ENCODE peak calls at places on chromosomes 7 and 10, in seven cellular contexts. G is HCT116, Z is endothelial cell of umbilical vein, X is adrenal gland, M is spleen, K is lower leg skin, E is ovary. D is an unnamed sample.

GRCh38 chr10:47358457-47358856 is 10.3 kb downstream of the RBP3 start:
- DNase-seq in X (no peak), M (peak; percentile 42), Z (no peak), E (no peak), G (no peak), K (peak; percentile 69), D (no peak)

GRCh38 chr10:53314856-53315255 is 542.3 kb upstream of the MBL2 start:
- DNase-seq in M (no peak), E (no peak), Z (peak; percentile 95), K (no peak), G (no peak), X (no peak), D (peak; percentile 5)

GRCh38 chr10:36446873-36447272 is 678.5 kb upstream of the ANKRD30A start:
- DNase-seq in Z (peak; percentile 55), M (no peak), G (no peak), E (no peak), K (no peak), X (no peak), D (no peak)

GRCh38 chr10:74754397-74754796 is 72.0 kb upstream of the KAT6B start:
- DNase-seq in E (no peak), M (no peak), X (no peak), G (no peak), Z (no peak), K (peak; percentile 4), D (no peak)

GRCh38 chr10:104435822-104436221 is 82.2 kb downstream of the CFAP58 start:
- DNase-seq in K (no peak), X (no peak), M (no peak), G (no peak), Z (no peak), E (no peak), D (no peak)

GRCh38 chr7:92612501-92612900 is 22.3 kb upstream of the FAM133B start:
- DNase-seq in G (no peak), E (no peak), X (no peak), Z (no peak), M (no peak), K (no peak), D (no peak)

GRCh38 chr7:94294471-94295131 is 100.1 kb upstream of the COL1A2 start:
- DNase-seq in K (no peak), X (no peak), M (no peak), E (no peak), Z (no peak), G (no peak), D (no peak)

GRCh38 chr10:110220383-110220782 is 13.0 kb downstream of the MXI1 start:
- DNase-seq in M (no peak), X (peak; percentile 79), E (no peak), Z (no peak), G (no peak), K (no peak), D (no peak)

GRCh38 chr10:12420530-12421117 is 71.3 kb downstream of the CAMK1D start:
- DNase-seq in Z (no peak), M (no peak), K (no peak), E (no peak), X (no peak), G (no peak), D (no peak)

GRCh38 chr10:113007343-113007771 is 57.3 kb downstream of the TCF7L2 start:
- DNase-seq in Z (no peak), E (no peak), G (no peak), X (no peak), M (no peak), K (no peak), D (no peak)

GRCh38 chr7:22660732-22661131 is 66.3 kb upstream of the IL6 start:
- DNase-seq in M (no peak), X (no peak), G (no peak), E (no peak), Z (no peak), K (no peak), D (no peak)

GRCh38 chr7:17144313-17144712 is 154.1 kb upstream of the AHR start:
- DNase-seq in E (no peak), X (no peak), K (no peak), M (no peak), Z (peak; percentile 22), G (no peak), D (peak; percentile 29)

GRCh38 chr7:107744345-107744750 is 406 bp downstream of the CBLL1 start:
- DNase-seq in M (no peak), G (no peak), Z (no peak), X (no peak), E (no peak), K (no peak), D (no peak)

GRCh38 chr7:107746006-107746405 is 2.1 kb downstream of the CBLL1 start:
- DNase-seq in M (no peak), E (no peak), Z (peak; percentile 71), G (no peak), K (no peak), X (no peak), D (no peak)

GRCh38 chr7:107742678-107743566 is 1.0 kb upstream of the CBLL1 start:
- DNase-seq in K (peak; percentile 90), G (no peak), E (peak; percentile 17), X (peak; percentile 53), Z (no peak), M (peak; percentile 93), D (peak; percentile 38)

GRCh38 chr7:107743567-107744344 is at the start of gene CBLL1:
- DNase-seq in G (peak; percentile 87), M (peak; percentile 100), E (peak; percentile 97), Z (peak; percentile 98), X (peak; percentile 97), K (peak; percentile 99), D (peak; percentile 76)
- TF ChIP-seq POLR2A in G (peak; percentile 27), M (no peak), E (peak; percentile 73), Z (peak; percentile 2), X (no peak), K (no peak), D (peak; percentile 77)

DNA sequence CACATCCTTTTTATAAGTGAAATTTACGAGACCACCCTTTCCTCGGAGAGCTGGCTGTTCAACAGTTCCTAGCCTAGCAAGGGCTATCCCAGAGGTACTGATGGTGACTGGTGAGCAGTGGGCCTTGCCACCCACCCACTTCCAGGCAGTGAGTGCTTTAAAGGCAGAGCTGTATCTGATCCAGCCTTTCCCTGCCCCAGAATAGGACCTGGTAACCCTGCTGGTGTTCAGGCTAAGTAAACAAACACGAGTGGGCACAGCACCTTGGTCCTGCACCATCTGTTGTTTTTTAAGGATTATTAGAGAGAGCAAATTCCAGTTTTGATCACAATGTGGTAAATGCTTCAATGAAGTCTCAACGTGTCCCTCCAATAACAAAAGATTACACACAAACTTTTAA is 75.7 kb downstream of the COBL start:
- DNase-seq in E (no peak), G (no peak), X (no peak), M (no peak), K (no peak), Z (no peak), D (no peak)
- TF ChIP-seq POLR2A in E (no peak), G (no peak), X (no peak), M (no peak), K (no peak), Z (no peak), D (no peak)

GRCh38 chr10:2800178-2800577 is 267.2 kb upstream of the PFKP start:
- DNase-seq in E (no peak), X (no peak), Z (no peak), G (no peak), M (no peak), K (no peak), D (no peak)
- TF ChIP-seq POLR2A in E (no peak), X (no peak), Z (no peak), G (no peak), M (no peak), K (no peak), D (no peak)

GRCh38 chr10:14839305-14839695 is 1.2 kb downstream of the HSPA14 start:
- DNase-seq in X (no peak), M (peak; percentile 71), Z (no peak), G (no peak), K (no peak), E (no peak), D (no peak)

GRCh38 chr10:14840178-14840577 is 2.1 kb downstream of the HSPA14 start:
- DNase-seq in K (no peak), G (no peak), Z (no peak), E (no peak), X (no peak), M (no peak), D (no peak)

GRCh38 chr10:14843327-14843988 is 5.4 kb downstream of the HSPA14 start:
- DNase-seq in X (no peak), M (no peak), Z (no peak), E (no peak), G (no peak), K (no peak), D (no peak)

DNA sequence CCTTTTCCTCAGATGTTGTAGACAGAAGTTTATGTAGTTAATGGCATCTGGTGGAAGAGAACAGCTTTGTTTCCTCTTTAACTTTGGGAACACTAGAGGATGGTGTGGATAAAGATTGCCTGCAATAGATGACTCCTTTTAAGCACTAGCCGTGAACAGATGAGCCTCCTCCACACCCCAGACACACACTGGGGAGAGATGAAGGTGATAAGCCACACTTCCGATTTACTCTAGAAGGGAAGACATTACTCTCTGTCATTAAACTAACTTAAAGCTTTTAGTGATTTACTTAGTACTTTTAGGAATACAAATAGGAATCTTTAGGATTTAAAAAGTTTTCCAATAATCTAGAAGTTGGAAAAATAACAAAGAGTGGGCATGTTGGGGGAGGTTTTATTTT is 6.8 kb downstream of the HSPA14 start:
- DNase-seq in E (no peak), K (no peak), Z (peak; percentile 39), X (no peak), M (no peak), G (no peak), D (no peak)
- TF ChIP-seq POLR2A in E (no peak), K (no peak), Z (no peak), X (no peak), M (no peak), G (no peak), D (no peak)

GRCh38 chr10:67764012-67764822 is 68.2 kb upstream of the CTNNA3 start:
- DNase-seq in G (peak; percentile 90), K (peak; percentile 99), Z (peak; percentile 98), X (peak; percentile 89), E (peak; percentile 95), M (peak; percentile 96), D (peak; percentile 66)
- TF ChIP-seq POLR2A in G (no peak), K (no peak), Z (no peak), X (no peak), E (no peak), M (no peak), D (no peak)

GRCh38 chr10:97427571-97428179 is 1.7 kb downstream of the PGAM1 start:
- DNase-seq in M (no peak), E (no peak), X (no peak), K (no peak), Z (peak; percentile 42), G (no peak), D (no peak)
- TF ChIP-seq POLR2A in M (no peak), E (no peak), X (no peak), K (no peak), Z (no peak), G (no peak), D (no peak)

DNA sequence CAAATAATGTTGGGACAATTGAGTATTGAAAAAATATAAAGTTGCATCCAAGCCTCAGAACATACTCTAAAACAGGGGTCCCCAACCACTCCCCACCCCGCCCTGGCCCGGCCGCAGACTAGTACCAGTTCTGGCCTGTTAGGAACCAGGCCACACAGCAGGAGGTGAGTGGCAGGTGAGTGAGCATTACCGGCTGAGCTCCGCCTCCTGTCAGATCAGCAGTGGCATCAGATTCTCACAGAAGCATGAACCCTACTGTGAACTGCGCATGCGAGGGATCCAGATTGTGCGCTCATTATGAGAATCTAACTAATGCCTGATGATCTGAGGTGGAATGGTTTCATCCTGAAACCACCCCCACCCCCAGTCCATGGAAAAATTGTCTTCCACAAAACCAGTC is 19.4 kb downstream of the HIPK2 start:
- DNase-seq in E (no peak), K (peak; percentile 54), X (no peak), Z (no peak), G (no peak), M (no peak), D (no peak)
- TF ChIP-seq POLR2A in E (no peak), K (no peak), X (no peak), Z (no peak), G (no peak), M (no peak), D (no peak)

D was measured in H54.